ENCODE peak calls at places on chromosome X, in five cellular contexts. One of them, this sample, is unnamed.

GRCh38 chrX:39674771-39675553 is 422.8 kb downstream of the BCOR start:
- DNase-seq in CD8-positive, alpha-beta memory T cell: no peak
- DNase-seq in upper lobe of right lung: no peak
- DNase-seq in mammary epithelial cell: no peak
- DNase-seq in aorta: no peak
- DNase-seq in this sample: no peak

GRCh38 chrX:132071260-132071659 is 48.2 kb downstream of the STK26 start:
- DNase-seq in mammary epithelial cell: peak; percentile 7
- DNase-seq in upper lobe of right lung: no peak
- DNase-seq in CD8-positive, alpha-beta memory T cell: no peak
- DNase-seq in aorta: no peak
- DNase-seq in this sample: no peak

GRCh38 chrX:121333942-121334341 is 286.5 kb downstream of the GLUD2 start:
- DNase-seq in upper lobe of right lung: no peak
- DNase-seq in mammary epithelial cell: no peak
- DNase-seq in aorta: no peak
- DNase-seq in CD8-positive, alpha-beta memory T cell: no peak
- DNase-seq in this sample: no peak

GRCh38 chrX:102599950-102600579 is 750 bp downstream of the ARMCX5 start:
- DNase-seq in aorta: no peak
- DNase-seq in upper lobe of right lung: no peak
- DNase-seq in mammary epithelial cell: peak; percentile 10
- DNase-seq in CD8-positive, alpha-beta memory T cell: no peak
- DNase-seq in this sample: no peak

GRCh38 chrX:136910565-136911040 is 30.1 kb upstream of the RBMX start:
- DNase-seq in CD8-positive, alpha-beta memory T cell: no peak
- DNase-seq in upper lobe of right lung: no peak
- DNase-seq in aorta: no peak
- DNase-seq in mammary epithelial cell: no peak
- DNase-seq in this sample: no peak

GRCh38 chrX:123570011-123570590 is 162.8 kb downstream of the THOC2 start:
- DNase-seq in aorta: no peak
- DNase-seq in mammary epithelial cell: peak; percentile 1
- DNase-seq in upper lobe of right lung: no peak
- DNase-seq in CD8-positive, alpha-beta memory T cell: no peak
- DNase-seq in this sample: peak; percentile 1

GRCh38 chrX:107600366-107600765 is 27.9 kb upstream of the PRPS1 start:
- DNase-seq in aorta: peak; percentile 60
- DNase-seq in mammary epithelial cell: peak; percentile 17
- DNase-seq in CD8-positive, alpha-beta memory T cell: no peak
- DNase-seq in upper lobe of right lung: no peak
- DNase-seq in this sample: no peak

GRCh38 chrX:18890724-18891560 is 93.0 kb downstream of the PHKA2 start:
- DNase-seq in upper lobe of right lung: no peak
- DNase-seq in mammary epithelial cell: no peak
- DNase-seq in CD8-positive, alpha-beta memory T cell: no peak
- DNase-seq in aorta: no peak
- DNase-seq in this sample: no peak

GRCh38 chrX:153628665-153629064 is 18.3 kb upstream of the DUSP9 start:
- DNase-seq in CD8-positive, alpha-beta memory T cell: no peak
- DNase-seq in aorta: peak; percentile 65
- DNase-seq in upper lobe of right lung: no peak
- DNase-seq in mammary epithelial cell: no peak
- DNase-seq in this sample: no peak

GRCh38 chrX:94058728-94059382 is 384.8 kb downstream of the FAM133A start:
- DNase-seq in mammary epithelial cell: peak; percentile 20
- DNase-seq in upper lobe of right lung: no peak
- DNase-seq in CD8-positive, alpha-beta memory T cell: no peak
- DNase-seq in aorta: no peak
- DNase-seq in this sample: no peak

GRCh38 chrX:105882581-105883275 is 60.4 kb downstream of the NRK start:
- DNase-seq in aorta: no peak
- DNase-seq in mammary epithelial cell: no peak
- DNase-seq in upper lobe of right lung: no peak
- DNase-seq in CD8-positive, alpha-beta memory T cell: no peak
- DNase-seq in this sample: no peak

GRCh38 chrX:116667760-116668159 is 205.0 kb upstream of the CT83 start:
- DNase-seq in CD8-positive, alpha-beta memory T cell: no peak
- DNase-seq in upper lobe of right lung: no peak
- DNase-seq in mammary epithelial cell: no peak
- DNase-seq in aorta: no peak
- DNase-seq in this sample: no peak

GRCh38 chrX:153626863-153627674 is 19.9 kb upstream of the DUSP9 start:
- DNase-seq in upper lobe of right lung: no peak
- DNase-seq in mammary epithelial cell: no peak
- DNase-seq in aorta: peak; percentile 69
- DNase-seq in CD8-positive, alpha-beta memory T cell: no peak
- DNase-seq in this sample: no peak

GRCh38 chrX:21940356-21940829 is at the start of gene SMS:
- DNase-seq in mammary epithelial cell: peak; percentile 78
- DNase-seq in CD8-positive, alpha-beta memory T cell: peak; percentile 42
- DNase-seq in upper lobe of right lung: peak; percentile 89
- DNase-seq in aorta: peak; percentile 92
- DNase-seq in this sample: peak; percentile 6

GRCh38 chrX:116490091-116490490 is 27.3 kb upstream of the CT83 start:
- DNase-seq in upper lobe of right lung: no peak
- DNase-seq in aorta: no peak
- DNase-seq in CD8-positive, alpha-beta memory T cell: no peak
- DNase-seq in mammary epithelial cell: no peak
- DNase-seq in this sample: no peak

GRCh38 chrX:119190251-119190651 is 45.8 kb upstream of the PGRMC1 start:
- DNase-seq in CD8-positive, alpha-beta memory T cell: no peak
- DNase-seq in aorta: no peak
- DNase-seq in mammary epithelial cell: no peak
- DNase-seq in upper lobe of right lung: no peak
- DNase-seq in this sample: no peak

GRCh38 chrX:15495801-15496200 is 2.7 kb upstream of the PIR start:
- DNase-seq in mammary epithelial cell: no peak
- DNase-seq in upper lobe of right lung: no peak
- DNase-seq in aorta: no peak
- DNase-seq in CD8-positive, alpha-beta memory T cell: no peak
- DNase-seq in this sample: no peak

GRCh38 chrX:38221391-38221929 is 789 bp upstream of the SRPX start:
- DNase-seq in CD8-positive, alpha-beta memory T cell: no peak
- DNase-seq in mammary epithelial cell: no peak
- DNase-seq in upper lobe of right lung: no peak
- DNase-seq in aorta: no peak
- DNase-seq in this sample: no peak

GRCh38 chrX:13515181-13515930 is 54.0 kb upstream of the EGFL6 start:
- DNase-seq in aorta: no peak
- DNase-seq in mammary epithelial cell: no peak
- DNase-seq in CD8-positive, alpha-beta memory T cell: no peak
- DNase-seq in upper lobe of right lung: no peak
- DNase-seq in this sample: no peak

GRCh38 chrX:73916931-73917657 is 354.1 kb downstream of the CHIC1 start:
- DNase-seq in aorta: no peak
- DNase-seq in mammary epithelial cell: peak; percentile 77
- DNase-seq in upper lobe of right lung: no peak
- DNase-seq in CD8-positive, alpha-beta memory T cell: no peak
- DNase-seq in this sample: peak; percentile 12

GRCh38 chrX:130028196-130028595 is 45.8 kb downstream of the BCORL1 start:
- DNase-seq in CD8-positive, alpha-beta memory T cell: peak; percentile 37
- DNase-seq in upper lobe of right lung: peak; percentile 76
- DNase-seq in mammary epithelial cell: peak; percentile 3
- DNase-seq in aorta: no peak
- DNase-seq in this sample: no peak

GRCh38 chrX:123731258-123731986 is 1.4 kb downstream of the THOC2 start:
- DNase-seq in upper lobe of right lung: peak; percentile 66
- DNase-seq in mammary epithelial cell: no peak
- DNase-seq in aorta: no peak
- DNase-seq in CD8-positive, alpha-beta memory T cell: no peak
- DNase-seq in this sample: no peak

GRCh38 chrX:1139101-1139500 is 73.3 kb downstream of the CRLF2 start:
- DNase-seq in aorta: no peak
- DNase-seq in mammary epithelial cell: no peak
- DNase-seq in upper lobe of right lung: no peak
- DNase-seq in CD8-positive, alpha-beta memory T cell: no peak
- DNase-seq in this sample: no peak

GRCh38 chrX:8639949-8640348 is 92.0 kb downstream of the ANOS1 start:
- DNase-seq in aorta: no peak
- DNase-seq in upper lobe of right lung: no peak
- DNase-seq in mammary epithelial cell: no peak
- DNase-seq in CD8-positive, alpha-beta memory T cell: no peak
- DNase-seq in this sample: no peak
- H3K27ac ChIP-seq in aorta: no peak overlapping the region
- H3K27ac ChIP-seq in upper lobe of right lung: no peak overlapping the region
- H3K27ac ChIP-seq in mammary epithelial cell: no peak overlapping the region
- H3K27ac ChIP-seq in CD8-positive, alpha-beta memory T cell: no peak overlapping the region
- H3K27ac ChIP-seq in this sample: no peak overlapping the region

GRCh38 chrX:6707497-6707896 is 172.6 kb upstream of the VCX3A start:
- DNase-seq in CD8-positive, alpha-beta memory T cell: no peak
- DNase-seq in mammary epithelial cell: no peak
- DNase-seq in aorta: no peak
- DNase-seq in upper lobe of right lung: no peak
- DNase-seq in this sample: no peak
- H3K27ac ChIP-seq in CD8-positive, alpha-beta memory T cell: no peak overlapping the region
- H3K27ac ChIP-seq in mammary epithelial cell: no peak overlapping the region
- H3K27ac ChIP-seq in aorta: no peak overlapping the region
- H3K27ac ChIP-seq in upper lobe of right lung: no peak overlapping the region
- H3K27ac ChIP-seq in this sample: no peak overlapping the region

DNA sequence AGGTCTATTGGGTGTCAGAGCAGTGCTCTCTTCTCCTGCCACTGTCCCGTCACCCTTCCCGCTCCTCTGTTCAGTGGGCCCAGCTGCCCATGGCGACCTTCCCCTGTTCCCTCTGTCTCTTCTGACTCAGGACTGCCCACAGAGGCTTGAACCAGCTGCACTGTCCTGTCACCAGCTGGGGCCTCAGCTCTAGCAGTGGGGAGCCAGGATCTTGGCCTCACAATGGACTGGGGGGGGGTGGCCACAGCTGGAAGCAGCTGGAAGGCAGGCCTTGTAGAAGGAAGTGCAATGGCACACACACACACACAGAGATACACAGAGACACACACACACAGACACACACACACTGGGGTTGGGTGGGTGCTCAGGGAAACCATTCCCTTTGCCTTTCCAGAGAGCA is 114.0 kb upstream of the PJA1 start:
- DNase-seq in upper lobe of right lung: no peak
- DNase-seq in CD8-positive, alpha-beta memory T cell: no peak
- DNase-seq in aorta: no peak
- DNase-seq in mammary epithelial cell: no peak
- DNase-seq in this sample: no peak
- H3K27ac ChIP-seq in upper lobe of right lung: peak overlapping the region; percentile 18
- H3K27ac ChIP-seq in CD8-positive, alpha-beta memory T cell: no peak overlapping the region
- H3K27ac ChIP-seq in aorta: no peak overlapping the region
- H3K27ac ChIP-seq in mammary epithelial cell: no peak overlapping the region
- H3K27ac ChIP-seq in this sample: no peak overlapping the region

GRCh38 chrX:155237719-155238118 is 21.5 kb downstream of the VBP1 start:
- DNase-seq in CD8-positive, alpha-beta memory T cell: no peak
- DNase-seq in upper lobe of right lung: no peak
- DNase-seq in aorta: no peak
- DNase-seq in mammary epithelial cell: no peak
- DNase-seq in this sample: no peak
- H3K27ac ChIP-seq in CD8-positive, alpha-beta memory T cell: no peak overlapping the region
- H3K27ac ChIP-seq in upper lobe of right lung: no peak overlapping the region
- H3K27ac ChIP-seq in aorta: no peak overlapping the region
- H3K27ac ChIP-seq in mammary epithelial cell: no peak overlapping the region
- H3K27ac ChIP-seq in this sample: no peak overlapping the region

DNA sequence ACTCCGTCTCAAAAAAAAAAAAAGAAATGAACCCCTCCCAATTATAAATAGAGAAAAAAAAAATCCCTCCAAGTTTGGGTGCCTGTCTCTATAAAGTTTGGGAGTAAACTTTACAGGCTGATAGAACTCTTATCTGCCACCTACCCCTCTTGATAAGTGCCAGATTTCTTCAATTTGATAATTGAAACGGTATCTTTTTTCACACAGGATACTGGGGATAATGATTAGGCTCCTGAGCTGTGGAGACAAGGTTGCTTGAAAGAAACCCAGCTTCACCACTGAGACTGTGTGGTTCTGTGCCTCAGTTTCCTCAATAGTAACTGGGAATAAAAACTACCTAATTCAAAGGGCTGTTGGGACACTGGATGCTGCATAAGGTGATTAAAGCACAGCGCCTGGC is 606 bp downstream of the EFHC2 start:
- DNase-seq in CD8-positive, alpha-beta memory T cell: no peak
- DNase-seq in aorta: no peak
- DNase-seq in upper lobe of right lung: no peak
- DNase-seq in mammary epithelial cell: no peak
- DNase-seq in this sample: no peak
- H3K27ac ChIP-seq in CD8-positive, alpha-beta memory T cell: peak overlapping the region; percentile 81
- H3K27ac ChIP-seq in aorta: no peak overlapping the region
- H3K27ac ChIP-seq in upper lobe of right lung: no peak overlapping the region
- H3K27ac ChIP-seq in mammary epithelial cell: no peak overlapping the region
- H3K27ac ChIP-seq in this sample: no peak overlapping the region

GRCh38 chrX:10759400-10759799 is 139.0 kb upstream of the MID1 start:
- DNase-seq in CD8-positive, alpha-beta memory T cell: no peak
- DNase-seq in mammary epithelial cell: no peak
- DNase-seq in upper lobe of right lung: no peak
- DNase-seq in aorta: no peak
- DNase-seq in this sample: no peak

GRCh38 chrX:10750581-10750980 is 130.2 kb upstream of the MID1 start:
- DNase-seq in aorta: no peak
- DNase-seq in CD8-positive, alpha-beta memory T cell: no peak
- DNase-seq in upper lobe of right lung: no peak
- DNase-seq in mammary epithelial cell: no peak
- DNase-seq in this sample: no peak

GRCh38 chrX:10755477-10756334 is 135.3 kb upstream of the MID1 start:
- DNase-seq in upper lobe of right lung: no peak
- DNase-seq in CD8-positive, alpha-beta memory T cell: no peak
- DNase-seq in mammary epithelial cell: no peak
- DNase-seq in aorta: no peak
- DNase-seq in this sample: no peak

GRCh38 chrX:10756365-10756915 is 136.1 kb upstream of the MID1 start:
- DNase-seq in mammary epithelial cell: peak; percentile 69
- DNase-seq in upper lobe of right lung: no peak
- DNase-seq in aorta: no peak
- DNase-seq in CD8-positive, alpha-beta memory T cell: no peak
- DNase-seq in this sample: peak; percentile 33

GRCh38 chrX:10754445-10754844 is 134.1 kb upstream of the MID1 start:
- DNase-seq in CD8-positive, alpha-beta memory T cell: no peak
- DNase-seq in upper lobe of right lung: no peak
- DNase-seq in aorta: no peak
- DNase-seq in mammary epithelial cell: no peak
- DNase-seq in this sample: no peak
- H3K27ac ChIP-seq in CD8-positive, alpha-beta memory T cell: no peak overlapping the region
- H3K27ac ChIP-seq in upper lobe of right lung: no peak overlapping the region
- H3K27ac ChIP-seq in aorta: no peak overlapping the region
- H3K27ac ChIP-seq in mammary epithelial cell: no peak overlapping the region
- H3K27ac ChIP-seq in this sample: no peak overlapping the region

GRCh38 chrX:112025753-112026152 is 56.8 kb downstream of the TRPC5 start:
- DNase-seq in upper lobe of right lung: no peak
- DNase-seq in CD8-positive, alpha-beta memory T cell: no peak
- DNase-seq in aorta: no peak
- DNase-seq in mammary epithelial cell: no peak
- DNase-seq in this sample: no peak
- H3K27ac ChIP-seq in upper lobe of right lung: no peak overlapping the region
- H3K27ac ChIP-seq in CD8-positive, alpha-beta memory T cell: no peak overlapping the region
- H3K27ac ChIP-seq in aorta: no peak overlapping the region
- H3K27ac ChIP-seq in mammary epithelial cell: no peak overlapping the region
- H3K27ac ChIP-seq in this sample: no peak overlapping the region

DNA sequence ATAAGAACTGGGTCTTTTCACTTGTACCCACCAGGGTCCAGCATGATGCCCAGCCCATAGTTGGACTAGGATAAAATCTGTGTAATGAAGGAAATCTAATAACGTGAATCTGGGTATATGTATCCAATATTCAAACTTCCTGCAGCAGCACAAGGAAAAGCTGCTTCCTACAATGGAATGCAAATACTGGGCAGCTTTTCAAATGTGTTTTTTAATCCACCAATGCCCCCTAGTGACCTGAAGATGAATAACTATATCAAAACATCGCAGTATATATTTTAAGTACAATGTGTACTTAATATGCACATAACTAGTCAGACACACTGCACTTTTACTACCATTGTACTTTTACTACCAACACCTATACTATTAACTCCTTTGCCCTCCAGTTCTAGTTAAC is 5.3 kb downstream of the APOO start:
- DNase-seq in upper lobe of right lung: no peak
- DNase-seq in aorta: no peak
- DNase-seq in CD8-positive, alpha-beta memory T cell: no peak
- DNase-seq in mammary epithelial cell: peak; percentile 56
- DNase-seq in this sample: no peak
- H3K27ac ChIP-seq in upper lobe of right lung: peak overlapping the region; percentile 58
- H3K27ac ChIP-seq in aorta: no peak overlapping the region
- H3K27ac ChIP-seq in CD8-positive, alpha-beta memory T cell: no peak overlapping the region
- H3K27ac ChIP-seq in mammary epithelial cell: peak overlapping the region; percentile 87
- H3K27ac ChIP-seq in this sample: peak overlapping the region; percentile 96